ENCODE peak calls at places on chromosome 1, in four cellular contexts. N is fibroblast of lung, B is thoracic aorta, D is AG10803. T is an unnamed sample.

GRCh38 chr1:204296431-204296988 is 63.2 kb downstream of the PLEKHA6 start:
- DNase-seq in D (peak; percentile 85), N (peak; percentile 87), B (no peak), T (peak; percentile 87)

GRCh38 chr1:199157494-199157893 is 518.7 kb downstream of the PTPRC start:
- DNase-seq in D (no peak), B (no peak), N (peak; percentile 79), T (peak; percentile 75)

GRCh38 chr1:221832151-221832550 is 90.3 kb upstream of the DUSP10 start:
- DNase-seq in D (no peak), N (peak; percentile 40), B (no peak), T (no peak)

GRCh38 chr1:244614113-244614836 is 38.7 kb upstream of the DESI2 start:
- DNase-seq in B (no peak), N (peak; percentile 47), D (peak; percentile 26), T (no peak)

GRCh38 chr1:150621497-150622113 is 7.8 kb downstream of the ENSA start:
- DNase-seq in B (no peak), D (peak; percentile 75), N (peak; percentile 53), T (peak; percentile 91)

GRCh38 chr1:222777463-222777862 is 37.4 kb upstream of the DISP1 start:
- DNase-seq in N (peak; percentile 22), B (no peak), D (peak; percentile 54), T (peak; percentile 78)

GRCh38 chr1:179021873-179022272 is 3.8 kb upstream of the FAM20B start:
- DNase-seq in B (no peak), N (peak; percentile 31), D (peak; percentile 47), T (peak; percentile 73)

GRCh38 chr1:213277036-213277435 is 226.0 kb downstream of the RPS6KC1 start:
- DNase-seq in D (no peak), B (no peak), N (no peak), T (no peak)

DNA sequence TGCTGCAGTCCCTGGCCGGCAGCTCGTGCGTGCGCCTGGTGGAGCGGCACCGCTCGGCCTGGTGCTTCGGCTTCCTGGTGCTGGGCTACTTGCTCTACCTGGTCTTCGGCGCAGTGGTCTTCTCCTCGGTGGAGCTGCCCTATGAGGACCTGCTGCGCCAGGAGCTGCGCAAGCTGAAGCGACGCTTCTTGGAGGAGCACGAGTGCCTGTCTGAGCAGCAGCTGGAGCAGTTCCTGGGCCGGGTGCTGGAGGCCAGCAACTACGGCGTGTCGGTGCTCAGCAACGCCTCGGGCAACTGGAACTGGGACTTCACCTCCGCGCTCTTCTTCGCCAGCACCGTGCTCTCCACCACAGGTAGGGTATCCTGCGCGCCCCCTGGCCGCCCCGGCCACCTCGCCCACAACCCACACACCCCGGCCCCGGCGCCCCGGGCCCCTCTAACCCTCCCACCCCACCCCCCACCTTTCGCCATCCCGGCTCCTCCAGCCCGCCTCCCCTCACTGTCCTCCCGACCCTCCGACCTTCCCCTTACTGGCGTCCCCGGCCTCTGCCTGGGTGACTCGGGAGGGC is 352 bp downstream of the KCNK1 start:
- DNase-seq in B (no peak), D (peak; percentile 45), N (peak; percentile 68), T (peak; percentile 34)
- H3K4me3 ChIP-seq in B (peak overlapping the region; percentile 80), D (peak overlapping the region; percentile 78), N (peak overlapping the region; percentile 58), T (peak overlapping the region; percentile 62)

GRCh38 chr1:38006008-38006828 is 904 bp upstream of the FHL3 start:
- DNase-seq in N (no peak), D (no peak), B (no peak), T (no peak)

GRCh38 chr1:38005195-38006007 is at the start of gene FHL3:
- DNase-seq in B (no peak), N (peak; percentile 68), D (peak; percentile 42), T (peak; percentile 55)

GRCh38 chr1:38013027-38013588 is 574 bp downstream of the UTP11 start:
- DNase-seq in D (peak; percentile 83), N (peak; percentile 78), B (no peak), T (peak; percentile 93)

GRCh38 chr1:38009841-38010180 is 2.7 kb upstream of the UTP11 start:
- DNase-seq in B (no peak), D (no peak), N (no peak), T (no peak)

DNA sequence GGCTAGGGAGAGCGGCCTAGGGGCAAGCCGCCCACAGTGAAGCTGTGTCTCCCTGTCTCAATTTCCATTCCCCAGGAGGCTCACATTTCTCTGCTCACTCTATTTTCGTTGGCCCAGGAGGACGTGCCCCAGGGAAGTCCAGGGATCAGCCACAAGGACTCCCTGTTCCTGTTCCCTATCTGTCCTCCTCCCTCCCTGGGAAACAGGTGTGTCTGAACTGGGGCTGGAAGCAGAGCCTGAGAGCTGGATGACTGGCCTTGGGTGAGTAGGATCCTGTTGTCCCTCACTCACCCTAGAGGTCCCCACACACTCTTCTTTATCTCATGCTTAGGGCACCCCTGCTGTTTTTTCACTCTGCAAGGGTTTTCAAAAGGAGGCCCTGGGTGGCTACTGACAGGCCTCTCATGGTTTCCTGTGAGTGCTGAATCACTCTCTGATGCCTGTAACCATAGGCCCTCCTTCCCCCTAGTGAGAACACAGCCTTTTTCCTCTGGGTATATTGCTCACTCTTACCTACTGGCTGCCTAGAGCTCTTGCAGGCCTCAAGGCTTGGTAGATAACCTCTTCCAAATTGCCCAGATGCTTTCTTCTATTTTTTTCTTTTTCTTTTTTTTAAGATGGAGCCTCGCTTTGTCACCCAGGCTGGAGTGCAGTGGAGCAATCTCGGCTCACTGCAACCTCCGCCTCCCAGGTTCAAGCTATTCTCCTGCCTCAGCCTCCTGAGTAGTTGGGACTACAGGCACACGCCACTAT is 3.3 kb upstream of the UTP11 start:
- DNase-seq in B (no peak), D (peak; percentile 61), N (peak; percentile 72), T (peak; percentile 97)
- TF ChIP-seq CTCF in B (no peak), D (peak; percentile 2), N (no peak), T (peak; percentile 15)

DNA sequence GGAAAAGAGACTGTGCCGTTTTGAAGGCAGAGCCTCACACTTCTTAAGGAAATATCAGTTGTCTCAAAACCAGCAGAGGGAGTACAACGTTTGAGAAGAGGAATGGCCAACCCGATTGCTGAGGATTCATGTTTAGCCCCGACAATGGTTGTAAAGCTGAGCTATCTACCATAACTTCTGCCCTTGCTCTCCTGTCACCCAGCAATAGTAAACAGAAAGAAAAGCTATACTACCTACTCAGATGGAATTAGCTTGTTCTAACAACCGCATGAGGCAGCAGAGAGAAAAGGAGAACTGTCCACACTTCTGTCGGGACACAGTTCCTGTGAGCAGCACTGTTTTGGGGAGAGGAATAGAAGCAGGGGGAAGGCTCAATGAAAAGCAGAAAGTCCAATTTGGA is 91.2 kb downstream of the SLC45A1 start:
- DNase-seq in D (peak; percentile 74), N (peak; percentile 69), B (no peak), T (peak; percentile 83)
- H3K4me3 ChIP-seq in D (no peak overlapping the region), N (no peak overlapping the region), B (peak overlapping the region; percentile 44), T (no peak overlapping the region)

GRCh38 chr1:234607091-234608025 is 2.6 kb downstream of the IRF2BP2 start:
- DNase-seq in N (peak; percentile 43), D (peak; percentile 62), B (no peak), T (no peak)
- TF ChIP-seq CTCF in N (no peak), D (peak; percentile 42), B (no peak), T (peak; percentile 23)

DNA sequence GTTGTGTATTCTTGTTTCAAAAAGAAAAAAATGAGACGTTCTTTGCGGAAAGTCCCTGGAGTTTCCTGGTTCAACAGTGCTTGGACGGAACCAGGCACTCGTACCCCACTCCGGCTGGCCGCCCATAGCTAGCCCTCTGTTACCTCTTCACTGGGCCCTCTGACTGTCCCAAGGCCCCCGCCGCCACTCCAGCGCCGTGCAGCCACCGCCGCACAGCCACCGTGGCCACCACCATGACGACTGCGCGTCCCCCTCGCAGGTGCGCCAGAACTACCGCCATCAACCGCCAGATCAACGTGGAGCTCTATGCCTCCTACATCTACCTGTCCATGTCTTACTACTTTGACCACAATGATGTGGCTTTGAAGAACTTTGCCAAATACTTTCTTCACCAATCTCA is 9.6 kb downstream of the SNIP1 start:
- DNase-seq in D (no peak), B (no peak), N (no peak), T (no peak)
- H3K4me3 ChIP-seq in D (no peak overlapping the region), B (no peak overlapping the region), N (no peak overlapping the region), T (no peak overlapping the region)

DNA sequence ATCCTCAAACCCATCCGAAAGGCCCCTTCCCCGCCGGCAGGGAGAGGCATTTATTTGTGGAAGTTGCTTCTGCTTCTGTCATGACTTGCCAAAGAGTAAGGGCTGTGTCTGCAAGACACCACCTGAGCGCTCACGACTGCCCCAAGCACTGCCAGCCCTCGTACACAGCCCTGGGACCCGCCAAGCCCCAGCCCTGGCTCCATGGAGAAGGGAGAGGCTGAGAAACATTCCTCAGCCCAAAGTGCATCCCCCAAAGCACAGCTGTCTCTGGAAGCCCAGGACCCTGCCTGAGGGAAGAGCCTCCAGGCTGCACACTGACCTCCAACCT is 6.3 kb upstream of the TPRG1L start:
- DNase-seq in B (no peak), D (no peak), N (no peak), T (no peak)
- TF ChIP-seq CTCF in B (no peak), D (no peak), N (no peak), T (no peak)

DNA sequence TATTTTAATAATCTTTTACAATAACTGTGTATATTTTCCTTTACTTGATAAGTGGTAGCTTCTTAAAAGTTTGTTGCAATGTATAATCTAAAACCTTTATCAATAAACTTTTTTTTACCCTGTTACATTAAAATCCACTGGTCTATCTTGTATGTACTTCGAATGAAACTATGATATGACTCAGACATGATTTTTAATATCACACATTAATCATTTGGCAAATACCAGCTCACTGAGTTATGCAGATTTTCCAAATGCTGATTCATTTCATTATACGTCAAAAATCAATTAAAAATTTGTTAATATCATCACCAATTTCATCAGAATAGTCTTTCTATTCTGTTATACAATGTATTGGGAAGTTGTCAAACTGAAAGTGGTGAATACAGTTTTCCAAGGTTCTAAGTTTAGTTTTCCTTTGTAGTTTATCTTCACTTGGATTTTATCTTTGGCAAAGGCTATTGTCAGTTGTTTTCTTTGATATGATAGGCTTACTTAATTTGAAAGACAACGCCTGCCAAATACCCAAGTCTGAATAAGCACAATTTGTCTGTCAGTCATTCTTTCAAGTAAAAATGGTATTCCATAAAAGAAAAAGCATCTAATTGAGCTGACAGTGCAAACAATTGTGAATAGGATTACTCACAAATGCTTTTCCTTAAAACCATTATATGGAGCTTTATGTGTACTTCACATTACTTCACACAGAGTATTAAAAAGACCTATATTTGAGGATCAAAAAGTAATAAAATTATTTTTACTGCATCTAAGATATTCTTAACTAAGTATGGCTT is 127.0 kb downstream of the NME7 start:
- DNase-seq in N (peak; percentile 61), D (peak; percentile 3), B (no peak), T (peak; percentile 18)
- H3K4me3 ChIP-seq in N (no peak overlapping the region), D (no peak overlapping the region), B (no peak overlapping the region), T (no peak overlapping the region)

T was measured in choroid plexus epithelial cell.